ENCODE peak calls at places on chromosomes 5 and 9, in seven cellular contexts. S, M, U, T, I, W and Q are unnamed samples.

GRCh38 chr5:50794812-50795211 is 128.4 kb downstream of the PARP8 start:
- DNase-seq in M (no peak), U (no peak), S (no peak), W (no peak), T (no peak), I (no peak), Q (no peak)

GRCh38 chr5:176680226-176680563 is 32.9 kb downstream of the TSPAN17 start:
- DNase-seq in U (no peak), S (no peak), T (no peak), M (no peak), W (no peak), I (peak; percentile 43), Q (no peak)

GRCh38 chr5:113513384-113514262 is at the start of gene YTHDC2:
- DNase-seq in I (peak; percentile 87), M (peak; percentile 88), S (peak; percentile 79), T (peak; percentile 82), W (peak; percentile 91), U (peak; percentile 89), Q (peak; percentile 74)

GRCh38 chr9:95044731-95045508 is 272.6 kb downstream of the FANCC start:
- DNase-seq in U (peak; percentile 54), T (no peak), S (no peak), W (no peak), M (peak; percentile 66), I (peak; percentile 83), Q (no peak)

GRCh38 chr5:17157916-17158529 is 59.4 kb upstream of the BASP1 start:
- DNase-seq in M (peak; percentile 99), S (no peak), T (no peak), I (no peak), W (no peak), U (no peak), Q (no peak)

GRCh38 chr5:159975462-159976019 is 33.4 kb upstream of the TTC1 start:
- DNase-seq in U (no peak), T (no peak), S (no peak), I (peak; percentile 43), M (peak; percentile 99), W (no peak), Q (peak; percentile 75)

GRCh38 chr5:17216176-17216973 is 1.1 kb upstream of the BASP1 start:
- DNase-seq in W (peak; percentile 89), U (peak; percentile 54), T (peak; percentile 40), S (peak; percentile 31), I (peak; percentile 78), M (peak; percentile 78), Q (peak; percentile 89)

GRCh38 chr5:167352801-167353200 is 938.6 kb upstream of the WWC1 start:
- DNase-seq in M (no peak), U (no peak), T (no peak), I (no peak), W (no peak), S (no peak), Q (peak; percentile 10)

GRCh38 chr5:57779383-57780223 is 297.0 kb upstream of the ACTBL2 start:
- DNase-seq in W (peak; percentile 40), M (peak; percentile 78), T (peak; percentile 14), U (no peak), I (peak; percentile 47), S (no peak), Q (peak; percentile 61)

GRCh38 chr9:137027369-137028012 is 546 bp downstream of the ABCA2 start:
- DNase-seq in T (no peak), W (peak; percentile 43), I (peak; percentile 56), U (peak; percentile 51), M (peak; percentile 39), S (no peak), Q (no peak)

GRCh38 chr9:114034663-114035062 is 43.4 kb downstream of the AMBP start:
- DNase-seq in U (no peak), M (no peak), I (no peak), S (no peak), T (no peak), W (no peak), Q (no peak)

GRCh38 chr5:57494104-57495098 is 11.8 kb upstream of the ACTBL2 start:
- DNase-seq in M (peak; percentile 99), U (peak; percentile 15), S (no peak), T (peak; percentile 35), I (no peak), W (no peak), Q (peak; percentile 84)

GRCh38 chr9:78468231-78468630 is 171.3 kb downstream of the PSAT1 start:
- DNase-seq in I (no peak), T (no peak), U (no peak), W (no peak), S (no peak), M (no peak), Q (no peak)

GRCh38 chr5:51382508-51382758 is 815 bp upstream of the ISL1 start:
- DNase-seq in T (no peak), I (no peak), M (no peak), W (peak; percentile 65), S (no peak), U (no peak), Q (no peak)

GRCh38 chr5:107935641-107936040 is 264.9 kb upstream of the EFNA5 start:
- DNase-seq in M (no peak), S (no peak), I (no peak), W (peak; percentile 34), U (no peak), T (no peak), Q (no peak)